ENCODE peak calls at places on chromosomes 2 and 18, in seven cellular contexts. One of them, this sample, is unnamed.

GRCh38 chr2:101442042-101442666 is 32.8 kb downstream of the RFX8 start:
- DNase-seq in COLO829: no peak
- DNase-seq in stimulated activated CD4-positive, alpha-beta T cell treated with anti-CD3 and anti-CD28 coated beads, Interleukin-1b, Interleukin-23, amount 100 ng/mL, for 24 hours: no peak
- DNase-seq in K562: no peak
- DNase-seq in iris pigment epithelial cell: peak
- DNase-seq in Kasumi-1: no peak
- DNase-seq in RKO: no peak
- DNase-seq in this sample: no peak

GRCh38 chr2:45177870-45178269 is 168.6 kb upstream of the SIX2 start:
- DNase-seq in Kasumi-1: no peak
- DNase-seq in RKO: no peak
- DNase-seq in stimulated activated CD4-positive, alpha-beta T cell treated with anti-CD3 and anti-CD28 coated beads, Interleukin-1b, Interleukin-23, amount 100 ng/mL, for 24 hours: no peak
- DNase-seq in K562: no peak
- DNase-seq in iris pigment epithelial cell: peak
- DNase-seq in COLO829: peak
- DNase-seq in this sample: no peak

GRCh38 chr2:30655660-30656059 is 151.6 kb downstream of the CAPN13 start:
- DNase-seq in RKO: no peak
- DNase-seq in iris pigment epithelial cell: no peak
- DNase-seq in Kasumi-1: no peak
- DNase-seq in COLO829: no peak
- DNase-seq in K562: no peak
- DNase-seq in stimulated activated CD4-positive, alpha-beta T cell treated with anti-CD3 and anti-CD28 coated beads, Interleukin-1b, Interleukin-23, amount 100 ng/mL, for 24 hours: no peak
- DNase-seq in this sample: no peak

GRCh38 chr2:231172020-231172419 is 26.4 kb upstream of the ARMC9 start:
- DNase-seq in Kasumi-1: no peak
- DNase-seq in RKO: no peak
- DNase-seq in COLO829: no peak
- DNase-seq in K562: no peak
- DNase-seq in iris pigment epithelial cell: peak
- DNase-seq in stimulated activated CD4-positive, alpha-beta T cell treated with anti-CD3 and anti-CD28 coated beads, Interleukin-1b, Interleukin-23, amount 100 ng/mL, for 24 hours: no peak
- DNase-seq in this sample: no peak

GRCh38 chr2:240925576-240926515 is 19.7 kb downstream of the CROCC2 start:
- DNase-seq in Kasumi-1: no peak
- DNase-seq in RKO: no peak
- DNase-seq in iris pigment epithelial cell: no peak
- DNase-seq in COLO829: no peak
- DNase-seq in K562: no peak
- DNase-seq in stimulated activated CD4-positive, alpha-beta T cell treated with anti-CD3 and anti-CD28 coated beads, Interleukin-1b, Interleukin-23, amount 100 ng/mL, for 24 hours: no peak
- DNase-seq in this sample: no peak

GRCh38 chr2:23127465-23127864 is 257.5 kb upstream of the KLHL29 start:
- DNase-seq in iris pigment epithelial cell: no peak
- DNase-seq in K562: no peak
- DNase-seq in stimulated activated CD4-positive, alpha-beta T cell treated with anti-CD3 and anti-CD28 coated beads, Interleukin-1b, Interleukin-23, amount 100 ng/mL, for 24 hours: no peak
- DNase-seq in RKO: no peak
- DNase-seq in COLO829: no peak
- DNase-seq in Kasumi-1: no peak
- DNase-seq in this sample: no peak

GRCh38 chr2:238424313-238424700 is 2.4 kb upstream of the ASB1 start:
- DNase-seq in stimulated activated CD4-positive, alpha-beta T cell treated with anti-CD3 and anti-CD28 coated beads, Interleukin-1b, Interleukin-23, amount 100 ng/mL, for 24 hours: no peak
- DNase-seq in K562: no peak
- DNase-seq in iris pigment epithelial cell: no peak
- DNase-seq in Kasumi-1: no peak
- DNase-seq in RKO: no peak
- DNase-seq in COLO829: no peak
- DNase-seq in this sample: no peak

GRCh38 chr2:237870754-237871651 is 11.6 kb downstream of the RAMP1 start:
- DNase-seq in COLO829: no peak
- DNase-seq in stimulated activated CD4-positive, alpha-beta T cell treated with anti-CD3 and anti-CD28 coated beads, Interleukin-1b, Interleukin-23, amount 100 ng/mL, for 24 hours: no peak
- DNase-seq in K562: no peak
- DNase-seq in iris pigment epithelial cell: no peak
- DNase-seq in RKO: no peak
- DNase-seq in Kasumi-1: no peak
- DNase-seq in this sample: no peak

GRCh38 chr18:63085611-63086010 is 234.0 kb downstream of the BCL2 start:
- DNase-seq in Kasumi-1: no peak
- DNase-seq in RKO: no peak
- DNase-seq in COLO829: no peak
- DNase-seq in K562: no peak
- DNase-seq in stimulated activated CD4-positive, alpha-beta T cell treated with anti-CD3 and anti-CD28 coated beads, Interleukin-1b, Interleukin-23, amount 100 ng/mL, for 24 hours: no peak
- DNase-seq in iris pigment epithelial cell: no peak
- DNase-seq in this sample: no peak

GRCh38 chr2:234569776-234570430 is 73.0 kb upstream of the ARL4C start:
- DNase-seq in RKO: no peak
- DNase-seq in K562: no peak
- DNase-seq in stimulated activated CD4-positive, alpha-beta T cell treated with anti-CD3 and anti-CD28 coated beads, Interleukin-1b, Interleukin-23, amount 100 ng/mL, for 24 hours: no peak
- DNase-seq in iris pigment epithelial cell: no peak
- DNase-seq in Kasumi-1: no peak
- DNase-seq in COLO829: no peak
- DNase-seq in this sample: no peak

GRCh38 chr2:28602751-28603639 is 107.1 kb downstream of the PLB1 start:
- DNase-seq in K562: no peak
- DNase-seq in stimulated activated CD4-positive, alpha-beta T cell treated with anti-CD3 and anti-CD28 coated beads, Interleukin-1b, Interleukin-23, amount 100 ng/mL, for 24 hours: no peak
- DNase-seq in Kasumi-1: peak
- DNase-seq in COLO829: no peak
- DNase-seq in RKO: no peak
- DNase-seq in iris pigment epithelial cell: no peak
- DNase-seq in this sample: no peak

GRCh38 chr2:61340242-61340641 is 130.6 kb downstream of the USP34 start:
- DNase-seq in K562: no peak
- DNase-seq in Kasumi-1: no peak
- DNase-seq in iris pigment epithelial cell: peak
- DNase-seq in COLO829: no peak
- DNase-seq in RKO: peak
- DNase-seq in stimulated activated CD4-positive, alpha-beta T cell treated with anti-CD3 and anti-CD28 coated beads, Interleukin-1b, Interleukin-23, amount 100 ng/mL, for 24 hours: no peak
- DNase-seq in this sample: peak

GRCh38 chr2:113980946-113981345 is 91.1 kb downstream of the ACTR3 start:
- DNase-seq in RKO: no peak
- DNase-seq in K562: no peak
- DNase-seq in iris pigment epithelial cell: peak
- DNase-seq in COLO829: peak
- DNase-seq in stimulated activated CD4-positive, alpha-beta T cell treated with anti-CD3 and anti-CD28 coated beads, Interleukin-1b, Interleukin-23, amount 100 ng/mL, for 24 hours: no peak
- DNase-seq in Kasumi-1: no peak
- DNase-seq in this sample: no peak

GRCh38 chr18:42426496-42427015 is 471.5 kb downstream of the PIK3C3 start:
- DNase-seq in iris pigment epithelial cell: no peak
- DNase-seq in stimulated activated CD4-positive, alpha-beta T cell treated with anti-CD3 and anti-CD28 coated beads, Interleukin-1b, Interleukin-23, amount 100 ng/mL, for 24 hours: no peak
- DNase-seq in COLO829: no peak
- DNase-seq in Kasumi-1: no peak
- DNase-seq in RKO: no peak
- DNase-seq in K562: no peak
- DNase-seq in this sample: no peak

GRCh38 chr18:75207298-75208054 is 1.5 kb downstream of the PTGR3 start:
- DNase-seq in COLO829: no peak
- DNase-seq in Kasumi-1: peak
- DNase-seq in RKO: peak
- DNase-seq in iris pigment epithelial cell: peak
- DNase-seq in stimulated activated CD4-positive, alpha-beta T cell treated with anti-CD3 and anti-CD28 coated beads, Interleukin-1b, Interleukin-23, amount 100 ng/mL, for 24 hours: no peak
- DNase-seq in K562: no peak
- DNase-seq in this sample: no peak

GRCh38 chr2:138395565-138396306 is 105.8 kb upstream of the SPOPL start:
- DNase-seq in COLO829: no peak
- DNase-seq in RKO: peak
- DNase-seq in K562: no peak
- DNase-seq in Kasumi-1: no peak
- DNase-seq in iris pigment epithelial cell: peak
- DNase-seq in stimulated activated CD4-positive, alpha-beta T cell treated with anti-CD3 and anti-CD28 coated beads, Interleukin-1b, Interleukin-23, amount 100 ng/mL, for 24 hours: no peak
- DNase-seq in this sample: no peak

GRCh38 chr18:56576826-56577573 is 61.4 kb downstream of the TXNL1 start:
- DNase-seq in K562: no peak
- DNase-seq in RKO: no peak
- DNase-seq in Kasumi-1: no peak
- DNase-seq in COLO829: no peak
- DNase-seq in stimulated activated CD4-positive, alpha-beta T cell treated with anti-CD3 and anti-CD28 coated beads, Interleukin-1b, Interleukin-23, amount 100 ng/mL, for 24 hours: no peak
- DNase-seq in iris pigment epithelial cell: peak
- DNase-seq in this sample: no peak

GRCh38 chr2:172513935-172514586 is 41.8 kb upstream of the PDK1 start:
- DNase-seq in stimulated activated CD4-positive, alpha-beta T cell treated with anti-CD3 and anti-CD28 coated beads, Interleukin-1b, Interleukin-23, amount 100 ng/mL, for 24 hours: no peak
- DNase-seq in COLO829: no peak
- DNase-seq in RKO: no peak
- DNase-seq in K562: no peak
- DNase-seq in iris pigment epithelial cell: no peak
- DNase-seq in Kasumi-1: peak
- DNase-seq in this sample: no peak

GRCh38 chr18:49018961-49019445 is 68.2 kb upstream of the SMAD7 start:
- DNase-seq in iris pigment epithelial cell: no peak
- DNase-seq in COLO829: no peak
- DNase-seq in stimulated activated CD4-positive, alpha-beta T cell treated with anti-CD3 and anti-CD28 coated beads, Interleukin-1b, Interleukin-23, amount 100 ng/mL, for 24 hours: no peak
- DNase-seq in RKO: no peak
- DNase-seq in K562: no peak
- DNase-seq in Kasumi-1: no peak
- DNase-seq in this sample: no peak

GRCh38 chr2:234091432-234091879 is 41.0 kb downstream of the SPP2 start:
- DNase-seq in iris pigment epithelial cell: no peak
- DNase-seq in COLO829: peak
- DNase-seq in RKO: no peak
- DNase-seq in K562: no peak
- DNase-seq in Kasumi-1: no peak
- DNase-seq in stimulated activated CD4-positive, alpha-beta T cell treated with anti-CD3 and anti-CD28 coated beads, Interleukin-1b, Interleukin-23, amount 100 ng/mL, for 24 hours: no peak
- DNase-seq in this sample: no peak

GRCh38 chr18:62781893-62782292 is 66.6 kb downstream of the PHLPP1 start:
- DNase-seq in K562: no peak
- DNase-seq in stimulated activated CD4-positive, alpha-beta T cell treated with anti-CD3 and anti-CD28 coated beads, Interleukin-1b, Interleukin-23, amount 100 ng/mL, for 24 hours: no peak
- DNase-seq in iris pigment epithelial cell: peak
- DNase-seq in RKO: peak
- DNase-seq in COLO829: no peak
- DNase-seq in Kasumi-1: no peak
- DNase-seq in this sample: no peak

GRCh38 chr18:59783138-59783537 is 85.9 kb upstream of the CCBE1 start:
- DNase-seq in iris pigment epithelial cell: peak
- DNase-seq in K562: no peak
- DNase-seq in COLO829: peak
- DNase-seq in stimulated activated CD4-positive, alpha-beta T cell treated with anti-CD3 and anti-CD28 coated beads, Interleukin-1b, Interleukin-23, amount 100 ng/mL, for 24 hours: no peak
- DNase-seq in Kasumi-1: peak
- DNase-seq in RKO: peak
- DNase-seq in this sample: peak

GRCh38 chr2:64422466-64422865 is 31.5 kb upstream of the LGALSL start:
- DNase-seq in stimulated activated CD4-positive, alpha-beta T cell treated with anti-CD3 and anti-CD28 coated beads, Interleukin-1b, Interleukin-23, amount 100 ng/mL, for 24 hours: no peak
- DNase-seq in K562: no peak
- DNase-seq in Kasumi-1: no peak
- DNase-seq in iris pigment epithelial cell: no peak
- DNase-seq in RKO: peak
- DNase-seq in COLO829: no peak
- DNase-seq in this sample: no peak

GRCh38 chr18:36284671-36285295 is 12.7 kb upstream of the FHOD3 start:
- DNase-seq in RKO: peak
- DNase-seq in COLO829: peak
- DNase-seq in stimulated activated CD4-positive, alpha-beta T cell treated with anti-CD3 and anti-CD28 coated beads, Interleukin-1b, Interleukin-23, amount 100 ng/mL, for 24 hours: no peak
- DNase-seq in K562: peak
- DNase-seq in Kasumi-1: peak
- DNase-seq in iris pigment epithelial cell: peak
- DNase-seq in this sample: peak

GRCh38 chr2:70412294-70413075 is 110.6 kb upstream of the FAM136A start:
- DNase-seq in COLO829: peak
- DNase-seq in Kasumi-1: no peak
- DNase-seq in stimulated activated CD4-positive, alpha-beta T cell treated with anti-CD3 and anti-CD28 coated beads, Interleukin-1b, Interleukin-23, amount 100 ng/mL, for 24 hours: no peak
- DNase-seq in RKO: no peak
- DNase-seq in K562: no peak
- DNase-seq in iris pigment epithelial cell: peak
- DNase-seq in this sample: no peak

GRCh38 chr18:13628211-13628610 is 98.1 kb downstream of the FAM210A start:
- DNase-seq in stimulated activated CD4-positive, alpha-beta T cell treated with anti-CD3 and anti-CD28 coated beads, Interleukin-1b, Interleukin-23, amount 100 ng/mL, for 24 hours: no peak
- DNase-seq in Kasumi-1: peak
- DNase-seq in iris pigment epithelial cell: no peak
- DNase-seq in COLO829: no peak
- DNase-seq in K562: no peak
- DNase-seq in RKO: no peak
- DNase-seq in this sample: no peak